ENCODE peak calls at places on chromosomes 7 and 10, in seven cellular contexts. L is HuH-7; O is ELF-1; S is stimulated activated CD8-positive, alpha-beta memory T cell treated with anti-CD3 and anti-CD28 coated beads, Interleukin-7, amount 100 ng/mL, for 4 hours; Z is psoas muscle; X is T-cell; D is HFF-Myc. G is an unnamed sample.
A peak's percentile ranks its signal among the peaks of the same experiment; 100 is the strongest.

GRCh38 chr7:7265057-7265456 is 82.7 kb downstream of the C1GALT1 start:
- DNase-seq in X (no peak), O (no peak), D (no peak), L (no peak), Z (no peak), S (no peak), G (no peak)

GRCh38 chr7:116524609-116525297 is at the start of gene CAV1:
- DNase-seq in O (peak; percentile 81), L (peak; percentile 66), Z (peak; percentile 83), S (no peak), X (no peak), D (peak; percentile 91), G (no peak)

GRCh38 chr7:54581511-54581910 is 39.3 kb downstream of the VSTM2A start:
- DNase-seq in D (no peak), Z (no peak), X (no peak), S (no peak), O (no peak), L (no peak), G (no peak)

GRCh38 chr7:142777318-142777717 is 6.5 kb downstream of the PRSS2 start:
- DNase-seq in S (no peak), L (no peak), O (no peak), D (no peak), Z (no peak), X (no peak), G (no peak)

GRCh38 chr10:130567436-130567835 is 431.2 kb downstream of the GLRX3 start:
- DNase-seq in S (no peak), X (no peak), L (no peak), D (no peak), Z (no peak), O (no peak), G (no peak)

GRCh38 chr7:143454091-143454729 is 11.0 kb downstream of the TAS2R60 start:
- DNase-seq in L (no peak), Z (no peak), X (no peak), S (no peak), O (no peak), D (no peak), G (no peak)

GRCh38 chr10:78451592-78451991 is 417.9 kb downstream of the RPS24 start:
- DNase-seq in L (no peak), Z (no peak), O (peak; percentile 12), X (no peak), D (no peak), S (no peak), G (no peak)

GRCh38 chr7:105205592-105206211 is 183.0 kb downstream of the SRPK2 start:
- DNase-seq in X (no peak), D (no peak), Z (no peak), S (no peak), L (no peak), O (no peak), G (peak; percentile 3)

GRCh38 chr7:27339478-27339877 is 96.9 kb downstream of the EVX1 start:
- DNase-seq in X (no peak), Z (no peak), S (no peak), O (no peak), D (no peak), L (no peak), G (no peak)

GRCh38 chr7:28419717-28420116 is 7.4 kb downstream of the CREB5 start:
- DNase-seq in S (no peak), X (no peak), D (no peak), L (no peak), O (no peak), Z (no peak), G (no peak)

G was measured in activated CD4-positive, CD25-positive, alpha-beta regulatory T cell treated with anti-CD3 and anti-CD28 coated beads, Interleukin-2, amount 50 U/mL, for 16 hours.